ENCODE peak calls at places on chromosomes 11 and 22, in nine cellular contexts. M, N, I, A, S, U, J, B and L are unnamed samples.

GRCh38 chr11:133064152-133064877 is 468.0 kb downstream of the OPCML start:
- DNase-seq in M (peak; percentile 75), N (peak; percentile 77), I (no peak), A (peak; percentile 94), S (no peak), U (peak; percentile 48), J (peak; percentile 37), B (peak; percentile 92), L (peak; percentile 91)

GRCh38 chr11:30741039-30741550 is 154.9 kb upstream of the MPPED2 start:
- DNase-seq in M (no peak), N (peak; percentile 11), I (no peak), A (no peak), S (no peak), U (no peak), J (no peak), B (no peak), L (peak; percentile 68)

GRCh38 chr11:65428578-65429068 is 6.0 kb downstream of the NEAT1 start:
- DNase-seq in M (no peak), N (no peak), I (no peak), A (peak; percentile 16), S (no peak), U (no peak), J (no peak), B (no peak), L (peak; percentile 72)

GRCh38 chr11:65655570-65656332 is 7.0 kb downstream of the RELA start:
- DNase-seq in M (no peak), N (no peak), I (no peak), A (no peak), S (no peak), U (no peak), J (no peak), B (no peak), L (no peak)

GRCh38 chr11:2675540-2675939 is 24.3 kb downstream of the KCNQ1OT1 start:
- DNase-seq in M (no peak), N (no peak), I (no peak), A (no peak), S (no peak), U (no peak), J (no peak), B (no peak), L (no peak)

GRCh38 chr22:47604563-47604962 is 842.1 kb downstream of the TBC1D22A start:
- DNase-seq in M (no peak), N (no peak), I (no peak), A (no peak), S (no peak), U (no peak), J (no peak), B (no peak), L (no peak)

GRCh38 chr11:14638561-14638960 is 5.0 kb upstream of the PDE3B start:
- DNase-seq in M (no peak), N (no peak), I (no peak), A (no peak), S (peak; percentile 80), U (no peak), J (no peak), B (no peak), L (no peak)

GRCh38 chr11:12598330-12599256 is 75.6 kb upstream of the TEAD1 start:
- DNase-seq in M (peak; percentile 72), N (no peak), I (no peak), A (no peak), S (peak; percentile 51), U (peak; percentile 38), J (peak; percentile 37), B (no peak), L (no peak)

GRCh38 chr11:78277314-78277994 is 88.7 kb downstream of the USP35 start:
- DNase-seq in M (no peak), N (no peak), I (peak; percentile 49), A (no peak), S (no peak), U (peak; percentile 69), J (no peak), B (no peak), L (peak; percentile 57)

GRCh38 chr11:8290122-8290810 is 26.6 kb upstream of the LMO1 start:
- DNase-seq in M (no peak), N (no peak), I (no peak), A (no peak), S (no peak), U (no peak), J (no peak), B (peak; percentile 2), L (no peak)

GRCh38 chr11:67265633-67266423 is 445 bp upstream of the GRK2 start:
- DNase-seq in M (no peak), N (peak; percentile 85), I (peak; percentile 88), A (peak; percentile 84), S (peak; percentile 73), U (peak; percentile 45), J (peak; percentile 79), B (peak; percentile 89), L (peak; percentile 89)

GRCh38 chr11:108496643-108497256 is 1.4 kb downstream of the POGLUT3 start:
- DNase-seq in M (peak; percentile 43), N (peak; percentile 55), I (peak; percentile 2), A (no peak), S (no peak), U (no peak), J (no peak), B (no peak), L (peak; percentile 17)

GRCh38 chr11:17014321-17014773 is at the start of gene PLEKHA7:
- DNase-seq in M (no peak), N (peak; percentile 14), I (peak; percentile 40), A (peak; percentile 51), S (no peak), U (no peak), J (no peak), B (peak; percentile 74), L (peak; percentile 75)

GRCh38 chr11:15800121-15800800 is 556.1 kb downstream of the SOX6 start:
- DNase-seq in M (peak; percentile 94), N (peak; percentile 57), I (peak; percentile 50), A (no peak), S (no peak), U (no peak), J (no peak), B (no peak), L (peak; percentile 19)

GRCh38 chr11:57426439-57426753 is 525 bp downstream of the SLC43A3 start:
- DNase-seq in M (no peak), N (no peak), I (peak; percentile 18), A (peak; percentile 50), S (peak; percentile 24), U (no peak), J (no peak), B (no peak), L (no peak)

GRCh38 chr11:46649180-46649738 is 31.9 kb downstream of the ATG13 start:
- DNase-seq in M (peak; percentile 95), N (peak; percentile 92), I (peak; percentile 19), A (no peak), S (no peak), U (peak; percentile 98), J (no peak), B (peak; percentile 4), L (peak; percentile 70)

GRCh38 chr22:42721045-42721434 is 370 bp upstream of the A4GALT start:
- DNase-seq in M (no peak), N (peak; percentile 47), I (no peak), A (peak; percentile 68), S (no peak), U (no peak), J (no peak), B (peak; percentile 58), L (no peak)
- TF ChIP-seq EZH2 in M (peak; percentile 65), N (no peak), I (peak; percentile 92), A (no peak), S (no peak), U (no peak), J (no peak), B (peak; percentile 55), L (peak; percentile 47)

GRCh38 chr11:96506953-96507354 is 117.1 kb downstream of the JRKL start:
- DNase-seq in M (no peak), N (no peak), I (no peak), A (peak; percentile 30), S (no peak), U (no peak), J (no peak), B (no peak), L (no peak)
- H2AFZ ChIP-seq in M (no peak overlapping the region), N (no peak overlapping the region), I (no peak overlapping the region), A (peak overlapping the region; percentile 56), S (no peak overlapping the region), U (no peak overlapping the region), J (no peak overlapping the region), B (no peak overlapping the region), L (no peak overlapping the region)

GRCh38 chr11:119316017-119316728 is 757 bp downstream of the MCAM start:
- DNase-seq in M (no peak), N (peak; percentile 43), I (peak; percentile 54), A (no peak), S (no peak), U (peak; percentile 42), J (no peak), B (peak; percentile 34), L (no peak)

GRCh38 chr11:119317592-119318239 is 786 bp upstream of the MCAM start:
- DNase-seq in M (no peak), N (no peak), I (no peak), A (no peak), S (no peak), U (no peak), J (no peak), B (no peak), L (no peak)

GRCh38 chr11:119318240-119319135 is 1.6 kb upstream of the MCAM start:
- DNase-seq in M (peak; percentile 71), N (peak; percentile 84), I (peak; percentile 64), A (peak; percentile 76), S (no peak), U (peak; percentile 81), J (no peak), B (peak; percentile 57), L (no peak)

GRCh38 chr11:119315139-119316016 is 1.6 kb downstream of the MCAM start:
- DNase-seq in M (no peak), N (peak; percentile 39), I (peak; percentile 65), A (peak; percentile 73), S (peak; percentile 78), U (peak; percentile 49), J (peak; percentile 87), B (peak; percentile 61), L (no peak)

DNA sequence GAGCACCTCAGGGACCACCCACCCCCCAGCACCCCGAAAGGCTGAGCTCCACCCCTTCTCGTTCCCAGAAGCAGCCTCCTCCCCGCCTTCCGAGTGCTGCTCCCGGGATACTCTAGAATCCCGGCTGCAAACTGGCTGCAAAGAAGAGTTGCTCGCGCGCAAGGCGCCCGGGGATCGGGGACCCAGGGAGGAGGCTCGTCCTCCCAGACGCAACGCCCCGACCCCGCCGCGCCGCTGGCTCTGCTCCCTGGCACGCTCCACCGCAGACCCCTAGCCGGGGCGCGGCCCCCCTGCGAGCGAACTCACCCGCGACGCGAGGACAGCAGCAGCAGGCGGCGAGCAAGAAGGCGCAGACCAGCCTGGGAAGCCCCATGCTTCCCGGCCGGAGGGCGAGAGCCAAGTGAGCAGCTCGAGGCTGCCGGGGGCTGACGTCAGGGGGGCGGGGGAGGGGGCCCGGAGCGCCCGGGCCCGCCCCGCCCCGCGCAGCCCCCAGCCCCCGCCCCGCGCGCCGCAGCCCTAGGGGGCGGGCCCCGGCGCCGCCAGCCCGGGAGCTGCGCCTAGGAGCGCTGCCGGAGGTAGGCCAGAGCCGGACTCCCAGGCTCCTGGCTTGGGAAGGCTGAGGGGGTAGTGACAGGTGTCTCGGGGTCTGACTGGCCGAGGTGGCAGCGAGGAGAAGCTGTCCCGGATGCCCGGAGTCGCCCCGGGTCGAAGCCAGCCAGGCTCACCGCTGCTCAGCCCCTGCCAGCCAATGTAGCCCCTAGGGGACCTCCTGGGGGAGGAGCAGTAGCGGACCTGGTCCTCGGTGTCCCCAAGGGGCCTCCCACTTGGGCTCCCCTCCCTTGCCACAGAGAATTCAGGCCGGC is at the start of gene MCAM:
- DNase-seq in M (no peak), N (peak; percentile 56), I (peak; percentile 51), A (peak; percentile 66), S (peak; percentile 39), U (peak; percentile 65), J (no peak), B (peak; percentile 81), L (peak; percentile 65)
- TF ChIP-seq EZH2 in M (no peak), N (no peak), I (no peak), A (no peak), S (peak; percentile 11), U (no peak), J (no peak), B (peak; percentile 56), L (no peak)

GRCh38 chr11:9565822-9566560 is 7.5 kb upstream of the WEE1 start:
- DNase-seq in M (peak; percentile 100), N (peak; percentile 99), I (peak; percentile 76), A (peak; percentile 85), S (no peak), U (peak; percentile 99), J (peak; percentile 74), B (peak; percentile 90), L (peak; percentile 92)
- H2AFZ ChIP-seq in M (no peak overlapping the region), N (peak overlapping the region; percentile 23), I (no peak overlapping the region), A (no peak overlapping the region), S (no peak overlapping the region), U (no peak overlapping the region), J (peak overlapping the region; percentile 32), B (no peak overlapping the region), L (no peak overlapping the region)